ENCODE peak calls at places on chromosomes 1 and 21, in five cellular contexts. Z is fibroblast of pulmonary artery; L is stimulated activated CD8-positive, alpha-beta memory T cell treated with anti-CD3 and anti-CD28 coated beads, Interleukin-7, amount 100 ng/mL, for 1 hour; Y is activated CD8-positive, alpha-beta T cell treated with anti-CD3 and anti-CD28 coated beads for 36 hours; M is CD4-positive, CD25-positive, alpha-beta regulatory T cell. R is an unnamed sample.

GRCh38 chr1:207221934-207222351 is 99.5 kb upstream of the CD55 start:
- DNase-seq in Z (no peak), L (no peak), Y (no peak), M (no peak), R (no peak)

GRCh38 chr21:34775793-34776192 is 107.0 kb downstream of the CLIC6 start:
- DNase-seq in Z (no peak), L (no peak), Y (no peak), M (no peak), R (no peak)

GRCh38 chr1:229248821-229249817 is 21.8 kb upstream of the RAB4A start:
- DNase-seq in Z (no peak), L (no peak), Y (no peak), M (no peak), R (no peak)

GRCh38 chr1:208709981-208710380 is 465.8 kb upstream of the PLXNA2 start:
- DNase-seq in Z (no peak), L (no peak), Y (no peak), M (no peak), R (no peak)

GRCh38 chr1:101283443-101283842 is 46.6 kb downstream of the S1PR1 start:
- DNase-seq in Z (no peak), L (no peak), Y (no peak), M (no peak), R (no peak)

GRCh38 chr1:206048582-206048981 is 4.4 kb upstream of the RHEX start:
- DNase-seq in Z (no peak), L (no peak), Y (no peak), M (no peak), R (no peak)

GRCh38 chr1:40783001-40783905 is at the start of gene KCNQ4:
- DNase-seq in Z (no peak), L (no peak), Y (peak; percentile 25), M (no peak), R (peak; percentile 27)

GRCh38 chr1:167940264-167940663 is 3.4 kb upstream of the MPC2 start:
- DNase-seq in Z (no peak), L (no peak), Y (no peak), M (no peak), R (no peak)

GRCh38 chr1:111920221-111921024 is 69.0 kb downstream of the KCND3 start:
- DNase-seq in Z (peak; percentile 23), L (no peak), Y (no peak), M (no peak), R (no peak)

GRCh38 chr1:10958614-10959013 is 53.8 kb upstream of the TARDBP start:
- DNase-seq in Z (no peak), L (no peak), Y (no peak), M (no peak), R (no peak)

GRCh38 chr21:43689556-43690337 is 29.2 kb upstream of the PDXK start:
- DNase-seq in Z (no peak), L (no peak), Y (no peak), M (no peak), R (no peak)

GRCh38 chr1:60132108-60132507 is 58.5 kb upstream of the C1orf87 start:
- DNase-seq in Z (no peak), L (no peak), Y (no peak), M (no peak), R (no peak)

GRCh38 chr1:3249236-3249845 is 180.3 kb downstream of the PRDM16 start:
- DNase-seq in Z (no peak), L (no peak), Y (no peak), M (no peak), R (no peak)

GRCh38 chr1:2229921-2230700 is 2.0 kb downstream of the SKI start:
- DNase-seq in Z (peak; percentile 54), L (no peak), Y (no peak), M (no peak), R (peak; percentile 63)

GRCh38 chr1:82399093-82399492 is 598.4 kb downstream of the ADGRL2 start:
- DNase-seq in Z (peak; percentile 48), L (no peak), Y (no peak), M (no peak), R (no peak)

GRCh38 chr1:40769815-40770214 is 13.8 kb upstream of the KCNQ4 start:
- DNase-seq in Z (no peak), L (no peak), Y (peak; percentile 22), M (no peak), R (no peak)

GRCh38 chr1:212689758-212690540 is 9.7 kb downstream of the BATF3 start:
- DNase-seq in Z (no peak), L (no peak), Y (no peak), M (no peak), R (no peak)

GRCh38 chr1:75732703-75733102 is 8.2 kb downstream of the ACADM start:
- DNase-seq in Z (no peak), L (no peak), Y (no peak), M (no peak), R (no peak)

GRCh38 chr1:3729594-3730555 is 22.4 kb upstream of the CCDC27 start:
- DNase-seq in Z (no peak), L (no peak), Y (no peak), M (no peak), R (no peak)

GRCh38 chr1:187631984-187632383 is 803.2 kb downstream of the PLA2G4A start:
- DNase-seq in Z (no peak), L (no peak), Y (no peak), M (no peak), R (no peak)

R was measured in lung microvascular endothelial cell.